ENCODE peak calls at places on chromosomes 13 and 19, in seven cellular contexts. D is vagina, F is uterus, M is A549, Q is transverse colon, A is sigmoid colon, G is heart left ventricle. X is an unnamed sample.

GRCh38 chr13:107025991-107026390 is 458.1 kb upstream of the ARGLU1 start:
- DNase-seq in G (peak; percentile 33), F (peak; percentile 19), D (no peak), A (no peak), M (no peak), Q (no peak), X (no peak)

GRCh38 chr19:16458391-16459128 is 13.2 kb downstream of the EPS15L1 start:
- DNase-seq in G (no peak), M (no peak), D (no peak), Q (no peak), F (no peak), A (no peak), X (peak; percentile 65)

GRCh38 chr13:65540064-65540635 is 1690.0 kb downstream of the PCDH9 start:
- DNase-seq in D (no peak), M (no peak), A (no peak), Q (no peak), F (no peak), G (no peak), X (no peak)

GRCh38 chr13:113928701-113929627 is 44.9 kb downstream of the C13orf46 start:
- DNase-seq in M (no peak), Q (peak; percentile 46), G (peak; percentile 88), D (no peak), A (peak; percentile 91), F (peak; percentile 94), X (peak; percentile 49)

GRCh38 chr13:110702591-110703526 is 3.1 kb downstream of the CARS2 start:
- DNase-seq in G (no peak), A (peak; percentile 50), D (no peak), F (no peak), Q (no peak), M (no peak), X (no peak)

GRCh38 chr19:52941941-52942370 is 18.7 kb upstream of the ZNF888 start:
- DNase-seq in M (no peak), D (no peak), G (peak; percentile 36), A (peak; percentile 75), Q (peak; percentile 36), F (peak; percentile 41), X (peak; percentile 56)

GRCh38 chr13:109781384-109782065 is 4.9 kb downstream of the IRS2 start:
- DNase-seq in A (no peak), M (no peak), F (no peak), G (no peak), D (no peak), Q (no peak), X (no peak)

GRCh38 chr13:99970761-99971575 is 599 bp downstream of the ZIC5 start:
- DNase-seq in D (no peak), G (no peak), M (peak; percentile 61), Q (no peak), F (no peak), A (no peak), X (peak; percentile 37)

GRCh38 chr13:110565296-110565695 is 3.8 kb upstream of the RAB20 start:
- DNase-seq in Q (no peak), G (no peak), D (no peak), M (no peak), F (no peak), A (no peak), X (no peak)

GRCh38 chr19:29326849-29327840 is 114.2 kb upstream of the UQCRFS1 start:
- DNase-seq in A (no peak), F (no peak), M (no peak), D (peak; percentile 90), G (no peak), Q (no peak), X (no peak)

GRCh38 chr13:113863511-113864302 is at the start of gene GAS6:
- DNase-seq in A (no peak), M (peak; percentile 27), F (peak; percentile 67), G (peak; percentile 79), Q (peak; percentile 80), D (no peak), X (peak; percentile 81)

GRCh38 chr19:677601-678380 is 1.6 kb downstream of the FSTL3 start:
- DNase-seq in M (peak; percentile 43), Q (no peak), A (no peak), F (no peak), G (no peak), D (no peak), X (no peak)

GRCh38 chr19:5718032-5718578 is 1.8 kb downstream of the LONP1 start:
- DNase-seq in D (no peak), A (no peak), Q (no peak), M (no peak), G (no peak), F (no peak), X (no peak)

GRCh38 chr19:33273881-33274662 is 28.3 kb downstream of the CEBPA start:
- DNase-seq in G (no peak), D (no peak), F (peak; percentile 42), Q (peak; percentile 79), M (peak; percentile 80), A (no peak), X (no peak)

GRCh38 chr13:114068723-114069322 is 63.6 kb downstream of the RASA3 start:
- DNase-seq in A (peak; percentile 80), Q (peak; percentile 14), F (peak; percentile 64), D (no peak), M (peak; percentile 56), G (peak; percentile 26), X (peak; percentile 35)

GRCh38 chr19:1293782-1294621 is 8.3 kb downstream of the EFNA2 start:
- DNase-seq in D (no peak), Q (no peak), G (no peak), A (no peak), M (no peak), F (no peak), X (no peak)

GRCh38 chr19:1027020-1027952 is 878 bp downstream of the CNN2 start:
- DNase-seq in A (no peak), D (no peak), Q (no peak), F (no peak), G (no peak), M (no peak), X (no peak)

GRCh38 chr13:43608400-43609137 is 178.2 kb downstream of the ENOX1 start:
- DNase-seq in D (no peak), A (no peak), F (no peak), Q (no peak), G (no peak), M (no peak), X (no peak)

GRCh38 chr19:5966941-5967340 is 11.0 kb downstream of the RANBP3 start:
- DNase-seq in M (no peak), A (peak; percentile 57), G (no peak), F (no peak), Q (no peak), D (no peak), X (no peak)

GRCh38 chr19:6773323-6773931 is 919 bp downstream of the VAV1 start:
- DNase-seq in G (no peak), M (no peak), Q (peak; percentile 61), F (no peak), D (no peak), A (no peak), X (peak; percentile 85)

GRCh38 chr13:95607363-95607762 is 37.1 kb downstream of the DZIP1 start:
- DNase-seq in D (no peak), G (no peak), F (no peak), A (no peak), Q (no peak), M (peak; percentile 9), X (no peak)

GRCh38 chr13:105937451-105937850 is 598.0 kb downstream of the EFNB2 start:
- DNase-seq in F (no peak), D (no peak), G (no peak), Q (no peak), M (no peak), A (no peak), X (no peak)

GRCh38 chr13:41554626-41555386 is 97.5 kb downstream of the RGCC start:
- DNase-seq in G (no peak), D (no peak), Q (no peak), F (no peak), A (no peak), M (no peak), X (peak; percentile 67)

GRCh38 chr13:91298060-91298459 is 49.4 kb upstream of the MIR17HG start:
- DNase-seq in F (no peak), D (no peak), Q (no peak), A (no peak), G (no peak), M (no peak), X (no peak)

GRCh38 chr13:91297503-91297902 is 50.0 kb upstream of the MIR17HG start:
- DNase-seq in F (no peak), M (no peak), Q (no peak), G (no peak), D (no peak), A (no peak), X (no peak)

GRCh38 chr13:91305652-91306051 is 41.8 kb upstream of the MIR17HG start:
- DNase-seq in M (no peak), D (no peak), Q (no peak), G (no peak), A (no peak), F (no peak), X (no peak)

GRCh38 chr13:91304740-91305139 is 42.7 kb upstream of the MIR17HG start:
- DNase-seq in M (no peak), F (no peak), A (no peak), D (no peak), Q (no peak), G (no peak), X (no peak)

DNA sequence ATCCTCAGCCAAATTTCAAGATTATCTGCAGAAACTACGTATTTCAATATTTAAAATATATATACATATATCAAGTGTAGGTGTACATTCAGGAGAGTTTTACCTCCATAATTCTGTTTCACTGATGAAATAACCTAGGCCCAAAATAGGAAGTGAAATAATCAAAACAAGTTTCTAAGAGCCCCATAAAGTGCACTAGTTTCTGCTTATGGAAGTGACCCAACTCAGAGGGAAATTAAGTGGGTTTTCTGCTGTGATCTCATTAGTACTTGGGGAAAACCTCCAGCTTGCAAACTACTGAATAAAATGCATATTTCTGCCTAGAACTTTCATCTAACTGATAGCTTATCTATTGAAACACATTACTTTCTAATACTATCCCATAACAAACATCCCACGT is 45.4 kb upstream of the MIR17HG start:
- DNase-seq in D (no peak), G (no peak), A (no peak), M (no peak), Q (no peak), F (no peak), X (no peak)
- H3K27ac ChIP-seq in D (no peak overlapping the region), G (no peak overlapping the region), A (no peak overlapping the region), M (no peak overlapping the region), Q (no peak overlapping the region), F (no peak overlapping the region), X (no peak overlapping the region)

GRCh38 chr19:2462635-2463421 is 6.1 kb upstream of the LMNB2 start:
- DNase-seq in D (no peak), Q (peak; percentile 82), M (peak; percentile 96), A (peak; percentile 95), F (peak; percentile 90), G (peak; percentile 90), X (peak; percentile 81)
- TF ChIP-seq POLR2A in D (no peak), Q (no peak), M (no peak), A (no peak), F (peak; percentile 68), G (no peak), X (no peak)

DNA sequence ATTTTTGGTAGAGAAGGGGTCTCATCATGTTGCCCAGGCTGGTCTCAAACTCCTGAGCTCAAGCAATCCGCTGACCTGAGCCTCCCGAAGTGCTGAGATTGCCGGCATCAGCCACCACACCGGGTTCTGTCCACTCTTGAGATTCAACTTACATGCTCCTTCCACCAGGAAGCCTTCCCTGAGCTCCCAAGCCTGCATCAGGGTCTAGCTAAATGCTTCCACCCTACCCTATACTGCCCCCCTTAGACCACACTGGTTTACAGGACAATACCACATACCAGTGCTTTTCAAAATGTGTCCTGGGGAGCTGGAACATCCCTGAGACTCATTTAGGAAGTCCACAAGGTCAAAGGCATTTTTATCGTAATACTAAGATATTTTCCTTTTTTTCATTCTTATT is 15.1 kb upstream of the CACNG8 start:
- DNase-seq in M (peak; percentile 84), A (no peak), D (no peak), G (no peak), Q (no peak), F (no peak), X (no peak)
- TF ChIP-seq CTCF in M (peak; percentile 40), A (no peak), D (no peak), G (no peak), Q (no peak), F (no peak), X (no peak)

GRCh38 chr13:94080527-94080926 is 399.0 kb downstream of the DCT start:
- DNase-seq in G (no peak), F (no peak), D (no peak), Q (no peak), M (no peak), A (no peak), X (no peak)
- H3K27ac ChIP-seq in G (no peak overlapping the region), F (no peak overlapping the region), D (no peak overlapping the region), Q (no peak overlapping the region), M (no peak overlapping the region), A (no peak overlapping the region), X (no peak overlapping the region)

X was measured in Peyer's patch.